ENCODE peak calls at places on chromosomes 16 and 17, in nine cellular contexts. J is transverse colon, X is ovary, S is spleen, N is A549, I is gastrocnemius medialis, U is body of pancreas, P is right lobe of liver, H is thyroid gland. C is an unnamed sample.

GRCh38 chr17:27494192-27495091 is 38.2 kb downstream of the KSR1 start:
- DNase-seq in N (peak), P (peak), U (peak), H (peak), I (peak), J (peak), X (no peak), S (no peak), C (peak)

GRCh38 chr17:78682363-78682762 is 99.7 kb downstream of the CYTH1 start:
- DNase-seq in J (no peak), P (no peak), X (no peak), N (no peak), H (no peak), S (no peak), U (no peak), I (no peak), C (no peak)

GRCh38 chr17:66980896-66981295 is 16.4 kb downstream of the CACNG4 start:
- DNase-seq in J (no peak), H (no peak), N (no peak), U (no peak), S (no peak), I (no peak), X (no peak), P (no peak), C (no peak)

GRCh38 chr17:68462381-68463210 is 5.3 kb upstream of the WIPI1 start:
- DNase-seq in P (peak), N (peak), J (peak), X (peak), I (peak), U (peak), S (no peak), H (peak), C (peak)

GRCh38 chr17:64781394-64781793 is 119.3 kb upstream of the SMURF2 start:
- DNase-seq in J (peak), N (no peak), U (no peak), S (peak), H (peak), X (no peak), I (no peak), P (peak), C (peak)

GRCh38 chr17:66165537-66166123 is 26.3 kb downstream of the CEP112 start:
- DNase-seq in J (no peak), P (no peak), H (no peak), N (peak), X (no peak), U (no peak), S (no peak), I (no peak), C (no peak)

GRCh38 chr16:85627835-85628556 is 14.9 kb downstream of the GSE1 start:
- DNase-seq in H (no peak), P (no peak), S (no peak), I (peak), X (no peak), N (no peak), J (no peak), U (no peak), C (no peak)

GRCh38 chr16:4351880-4352279 is 759 bp upstream of the PAM16 start:
- DNase-seq in J (no peak), X (no peak), I (no peak), H (no peak), S (no peak), P (no peak), N (no peak), U (no peak), C (no peak)

GRCh38 chr16:65684230-65684629 is 562.4 kb upstream of the CDH11 start:
- DNase-seq in P (no peak), S (no peak), J (no peak), I (no peak), H (no peak), X (no peak), N (no peak), U (no peak), C (no peak)

GRCh38 chr17:64216030-64216384 is 47.1 kb downstream of the TEX2 start:
- DNase-seq in X (no peak), I (no peak), J (no peak), N (no peak), P (no peak), S (no peak), U (no peak), H (no peak), C (no peak)

GRCh38 chr17:63412234-63412633 is 33.9 kb downstream of the CYB561 start:
- DNase-seq in P (no peak), H (no peak), I (no peak), S (no peak), N (no peak), J (no peak), U (no peak), X (no peak), C (no peak)

GRCh38 chr16:58016841-58017446 is 8.6 kb upstream of the MMP15 start:
- DNase-seq in S (peak), N (no peak), U (peak), J (no peak), I (no peak), H (no peak), P (no peak), X (no peak), C (no peak)

GRCh38 chr17:80675451-80676095 is 130.9 kb downstream of the RPTOR start:
- DNase-seq in H (no peak), J (no peak), U (no peak), P (no peak), S (no peak), I (no peak), X (no peak), N (no peak), C (no peak)

GRCh38 chr16:89197633-89198416 is 2.5 kb downstream of the SLC22A31 start:
- DNase-seq in J (no peak), H (no peak), P (no peak), S (peak), X (no peak), N (no peak), U (no peak), I (no peak), C (no peak)

GRCh38 chr16:28473714-28474265 is 1.7 kb upstream of the NPIPB7 start:
- DNase-seq in H (no peak), N (no peak), P (no peak), U (no peak), I (no peak), J (peak), X (no peak), S (no peak), C (no peak)

GRCh38 chr17:40777971-40778370 is 4.4 kb downstream of the KRT27 start:
- DNase-seq in P (no peak), H (no peak), I (no peak), J (no peak), U (no peak), N (no peak), X (no peak), S (no peak), C (no peak)

GRCh38 chr17:82121246-82121645 is 23.2 kb upstream of the FASN start:
- DNase-seq in H (no peak), S (no peak), N (no peak), U (no peak), J (no peak), X (no peak), P (no peak), I (no peak), C (no peak)
- H3K27ac ChIP-seq in H (no peak), S (no peak), N (no peak), U (no peak), J (no peak), X (no peak), P (no peak), I (no peak), C (no peak)

DNA sequence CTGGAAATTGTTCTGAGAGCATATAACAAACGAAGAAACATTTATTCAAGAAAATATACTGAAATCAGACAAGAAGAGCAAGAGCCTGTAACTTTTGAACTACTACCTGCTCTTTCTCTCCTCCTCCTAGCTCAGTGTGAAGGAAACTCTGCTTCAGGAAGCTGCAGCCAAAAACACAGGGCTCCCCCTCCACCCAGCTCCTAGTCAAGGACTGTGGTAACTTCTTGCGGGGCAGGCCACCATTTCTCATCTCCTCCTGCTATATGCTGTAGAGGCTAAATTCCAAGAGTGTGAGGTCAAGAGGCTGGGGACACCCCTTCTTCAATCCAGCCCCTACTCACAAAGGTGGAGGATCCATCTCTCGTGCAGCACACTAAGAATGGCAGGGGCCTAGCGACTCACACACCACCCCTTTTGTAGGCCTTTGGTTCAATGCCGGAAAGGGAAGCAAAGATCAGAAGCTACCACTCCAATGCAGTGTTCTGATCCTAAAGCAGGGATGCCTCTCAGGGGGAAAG is 74.6 kb downstream of the ITFG1 start:
- DNase-seq in P (no peak), X (no peak), S (no peak), N (no peak), I (no peak), U (no peak), H (no peak), J (no peak), C (no peak)
- TF ChIP-seq POLR2A in P (no peak), X (no peak), S (no peak), N (no peak), I (no peak), U (no peak), H (no peak), J (no peak), C (no peak)

DNA sequence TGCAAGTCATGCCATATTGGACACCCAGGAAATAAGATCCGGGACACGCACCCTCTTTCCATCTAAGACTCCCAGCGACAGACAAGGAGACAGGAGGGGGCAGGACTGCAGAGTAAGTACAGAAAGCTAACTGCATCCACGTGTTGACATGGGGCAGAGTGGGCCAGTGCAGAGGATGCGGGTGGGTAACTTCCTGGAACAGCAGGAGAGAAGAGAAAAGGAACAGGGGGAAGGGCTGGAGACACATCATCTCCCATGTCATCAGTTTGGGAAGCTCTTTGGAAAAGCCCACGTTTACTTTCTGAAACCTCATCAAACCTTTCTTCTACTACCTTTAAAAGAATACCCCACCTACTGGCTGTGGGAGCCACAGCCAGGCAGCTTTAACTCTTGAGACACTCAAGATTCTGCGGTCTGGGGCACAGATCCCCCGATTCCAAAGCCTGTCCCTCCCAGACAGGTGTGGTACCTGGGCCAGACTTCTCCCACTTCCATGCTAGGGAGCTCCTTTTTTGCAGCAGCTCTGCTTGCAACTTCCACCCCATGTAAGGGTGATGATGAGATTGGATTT is 273.5 kb upstream of the RPL38 start:
- DNase-seq in J (no peak), H (no peak), X (no peak), U (no peak), S (no peak), N (no peak), I (no peak), P (no peak), C (no peak)
- TF ChIP-seq CTCF in J (no peak), H (no peak), X (no peak), U (no peak), S (no peak), N (no peak), I (no peak), P (no peak), C (no peak)

GRCh38 chr16:72946063-72946462 is 101.9 kb downstream of the ZFHX3 start:
- DNase-seq in I (no peak), H (no peak), N (no peak), U (no peak), X (no peak), P (no peak), J (no peak), S (no peak), C (no peak)

GRCh38 chr16:72945611-72946010 is 102.3 kb downstream of the ZFHX3 start:
- DNase-seq in S (no peak), I (no peak), J (no peak), X (no peak), U (no peak), H (no peak), N (no peak), P (no peak), C (no peak)

GRCh38 chr16:72945081-72945480 is 102.8 kb downstream of the ZFHX3 start:
- DNase-seq in P (no peak), N (no peak), H (no peak), S (peak), U (no peak), I (no peak), X (no peak), J (no peak), C (no peak)

GRCh38 chr16:72947379-72948237 is 100.3 kb downstream of the ZFHX3 start:
- DNase-seq in U (peak), N (no peak), I (no peak), X (no peak), P (peak), S (peak), H (peak), J (no peak), C (peak)

GRCh38 chr16:72946474-72947194 is 101.3 kb downstream of the ZFHX3 start:
- DNase-seq in U (peak), I (no peak), N (no peak), H (peak), J (no peak), P (peak), X (no peak), S (no peak), C (peak)
- H3K27ac ChIP-seq in U (peak), I (peak), N (no peak), H (peak), J (peak), P (peak), X (no peak), S (no peak), C (peak)

C was measured in adrenal gland.